ENCODE peak calls at places on chromosome 4, in four cellular contexts. Y is HL-60; S is CD4-positive, alpha-beta memory T cell; J is activated T-helper 1 cell treated with anti-CD3 and anti-CD28 coated beads, Interleukin-2, amount 50 U/mL, for 16 hours. L is an unnamed sample.
A peak's percentile ranks its signal among the peaks of the same experiment; 100 is the strongest.

GRCh38 chr4:112214397-112215264 is 17.0 kb upstream of the AP1AR start:
- DNase-seq in Y (no peak), S (peak; percentile 20), J (no peak), L (peak; percentile 21)

GRCh38 chr4:112272292-112272691 is 13.4 kb downstream of the TIFA start:
- DNase-seq in Y (no peak), S (no peak), J (no peak), L (no peak)

GRCh38 chr4:108114503-108114902 is 54.2 kb downstream of the LEF1 start:
- DNase-seq in Y (no peak), S (no peak), J (no peak), L (no peak)

GRCh38 chr4:113474017-113474416 is 287.5 kb downstream of the CAMK2D start:
- DNase-seq in Y (no peak), S (no peak), J (no peak), L (no peak)

GRCh38 chr4:97496298-97496873 is 646.9 kb downstream of the STPG2 start:
- DNase-seq in Y (no peak), S (no peak), J (no peak), L (no peak)

GRCh38 chr4:152690706-152691651 is 11.2 kb upstream of the TMEM154 start:
- DNase-seq in Y (no peak), S (no peak), J (no peak), L (no peak)

GRCh38 chr4:43251760-43252317 is 359.3 kb downstream of the GRXCR1 start:
- DNase-seq in Y (no peak), S (no peak), J (no peak), L (no peak)

GRCh38 chr4:76758290-76758882 is 139.6 kb downstream of the SOWAHB start:
- DNase-seq in Y (no peak), S (no peak), J (no peak), L (no peak)

GRCh38 chr4:144808034-144808433 is 162.1 kb downstream of the HHIP start:
- DNase-seq in Y (no peak), S (no peak), J (no peak), L (no peak)